ENCODE peak calls at places on chromosomes 4 and X, in eight cellular contexts. V, M, U, D, J, G, T and L are unnamed samples.

GRCh38 chr4:188002346-188002745 is 6.8 kb downstream of the ZFP42 start:
- DNase-seq in U (no peak), M (peak), J (no peak), V (no peak), D (no peak), G (no peak), T (no peak), L (no peak)

GRCh38 chr4:48944659-48945290 is 38.2 kb upstream of the OCIAD2 start:
- DNase-seq in V (no peak), U (no peak), M (no peak), D (no peak), J (no peak), T (no peak), G (peak), L (no peak)

GRCh38 chrX:63350551-63350950 is 581 bp downstream of the SPIN4 start:
- DNase-seq in U (no peak), J (no peak), V (peak), M (no peak), D (no peak), G (peak), T (no peak), L (no peak)

GRCh38 chrX:15619053-15619772 is 18.5 kb upstream of the ACE2 start:
- DNase-seq in T (no peak), D (peak), U (no peak), J (no peak), M (peak), G (no peak), V (no peak), L (no peak)

GRCh38 chr4:159002950-159003349 is 99.9 kb upstream of the RAPGEF2 start:
- DNase-seq in M (peak), V (no peak), J (no peak), T (no peak), G (no peak), D (no peak), U (no peak), L (peak)

GRCh38 chr4:79049840-79050520 is 110.7 kb upstream of the PAQR3 start:
- DNase-seq in D (no peak), J (no peak), G (no peak), M (no peak), V (no peak), U (peak), T (no peak), L (no peak)

GRCh38 chr4:6273661-6273990 is 4.0 kb downstream of the WFS1 start:
- DNase-seq in T (no peak), U (no peak), J (no peak), D (no peak), G (no peak), V (no peak), M (no peak), L (no peak)

GRCh38 chr4:128757712-128758111 is 51.8 kb upstream of the JADE1 start:
- DNase-seq in T (peak), G (peak), M (peak), V (no peak), J (no peak), U (no peak), D (no peak), L (no peak)

GRCh38 chr4:57182132-57182874 is 72.1 kb upstream of the IGFBP7 start:
- DNase-seq in V (no peak), U (no peak), G (no peak), T (peak), M (no peak), J (peak), D (no peak), L (no peak)

GRCh38 chr4:188941524-188942109 is 802.4 kb downstream of the TRIML1 start:
- DNase-seq in U (no peak), V (no peak), T (no peak), D (peak), M (peak), J (no peak), G (no peak), L (peak)

GRCh38 chr4:2954358-2955185 is 8.6 kb downstream of the NOP14 start:
- DNase-seq in G (no peak), J (no peak), M (no peak), T (no peak), D (no peak), V (no peak), U (no peak), L (no peak)

GRCh38 chr4:18529482-18529881 is 507.9 kb upstream of the LCORL start:
- DNase-seq in M (no peak), V (no peak), T (no peak), D (no peak), U (no peak), J (no peak), G (no peak), L (no peak)

GRCh38 chrX:154477891-154478477 is 1.1 kb downstream of the LAGE3 start:
- DNase-seq in D (no peak), U (no peak), G (no peak), V (no peak), M (no peak), T (no peak), J (no peak), L (no peak)

GRCh38 chrX:72396117-72396516 is 90.4 kb upstream of the CITED1 start:
- DNase-seq in J (no peak), V (no peak), U (no peak), T (no peak), M (no peak), D (no peak), G (no peak), L (no peak)

GRCh38 chr4:89306486-89307184 is 965 bp downstream of the GPRIN3 start:
- DNase-seq in M (no peak), G (no peak), U (no peak), V (no peak), T (no peak), D (no peak), J (no peak), L (no peak)

GRCh38 chr4:16496501-16496900 is 270.2 kb upstream of the TAPT1 start:
- DNase-seq in G (no peak), T (no peak), U (no peak), V (no peak), J (no peak), M (peak), D (peak), L (no peak)

GRCh38 chr4:79650794-79651431 is 242.9 kb upstream of the GK2 start:
- DNase-seq in U (no peak), M (peak), T (no peak), G (no peak), D (no peak), V (no peak), J (no peak), L (no peak)

GRCh38 chr4:98659741-98660507 is 1.5 kb upstream of the TSPAN5 start:
- DNase-seq in V (no peak), U (no peak), T (no peak), M (peak), D (no peak), G (no peak), J (no peak), L (no peak)

GRCh38 chr4:61079976-61080375 is 120.2 kb upstream of the ADGRL3 start:
- DNase-seq in T (no peak), J (no peak), M (peak), U (no peak), G (no peak), V (no peak), D (no peak), L (no peak)

GRCh38 chr4:102139932-102140331 is 205.3 kb downstream of the SLC39A8 start:
- DNase-seq in M (no peak), J (no peak), V (no peak), D (no peak), T (no peak), U (no peak), G (no peak), L (no peak)

GRCh38 chr4:75494563-75494962 is 19.6 kb downstream of the RCHY1 start:
- DNase-seq in T (no peak), D (no peak), U (no peak), J (no peak), V (no peak), G (no peak), M (peak), L (no peak)

GRCh38 chr4:100372432-100372831 is 145.4 kb downstream of the EMCN start:
- DNase-seq in G (peak), T (no peak), V (no peak), M (no peak), D (no peak), U (no peak), J (no peak), L (no peak)

GRCh38 chr4:88106205-88106604 is 52.2 kb downstream of the ABCG2 start:
- DNase-seq in M (peak), U (no peak), D (no peak), T (no peak), V (no peak), J (no peak), G (no peak), L (no peak)